ENCODE peak calls at places on chromosomes 2 and 18, in six cellular contexts. Q, E, F, W, U and Y are unnamed samples. For H3K79me2, the result is how much of the 10 kb centered on the place peaks cover.

GRCh38 chr18:58247363-58247834 is 203.4 kb downstream of the NEDD4L start:
- DNase-seq in Q (no peak), E (no peak), F (no peak), W (no peak), U (peak), Y (peak)

GRCh38 chr2:238786792-238787490 is 60.9 kb upstream of the TWIST2 start:
- DNase-seq in Q (no peak), E (no peak), F (no peak), W (no peak), U (no peak), Y (no peak)

GRCh38 chr2:184190725-184191124 is 407.6 kb upstream of the ZNF804A start:
- DNase-seq in Q (no peak), E (no peak), F (no peak), W (no peak), U (no peak), Y (no peak)

GRCh38 chr18:48896875-48897511 is 53.8 kb downstream of the SMAD7 start:
- DNase-seq in Q (peak), E (peak), F (peak), W (no peak), U (peak), Y (peak)

GRCh38 chr2:149657393-149657792 is 69.8 kb upstream of the MMADHC start:
- DNase-seq in Q (no peak), E (no peak), F (no peak), W (no peak), U (no peak), Y (no peak)

GRCh38 chr2:239223330-239224248 is 177.2 kb downstream of the HDAC4 start:
- DNase-seq in Q (peak), E (no peak), F (no peak), W (no peak), U (no peak), Y (no peak)

GRCh38 chr2:239603411-239604356 is 202.9 kb upstream of the HDAC4 start:
- DNase-seq in Q (no peak), E (no peak), F (no peak), W (no peak), U (no peak), Y (no peak)

GRCh38 chr2:118121986-118122767 is 33.9 kb downstream of the INSIG2 start:
- DNase-seq in Q (no peak), E (no peak), F (no peak), W (no peak), U (no peak), Y (no peak)

GRCh38 chr2:67656875-67657274 is 259.7 kb downstream of the ETAA1 start:
- DNase-seq in Q (no peak), E (no peak), F (no peak), W (no peak), U (no peak), Y (no peak)

GRCh38 chr2:166373105-166373504 is 2.6 kb downstream of the SCN9A start:
- DNase-seq in Q (no peak), E (no peak), F (no peak), W (no peak), U (no peak), Y (no peak)

GRCh38 chr2:191150451-191151314 is at the start of gene STAT4:
- DNase-seq in Q (no peak), E (peak), F (peak), W (peak), U (peak), Y (peak)

GRCh38 chr2:162092656-162093556 is 18.9 kb upstream of the DPP4 start:
- DNase-seq in Q (no peak), E (no peak), F (no peak), W (peak), U (no peak), Y (peak)

GRCh38 chr2:44778221-44778654 is 163.3 kb upstream of the SIX3 start:
- DNase-seq in Q (no peak), E (no peak), F (no peak), W (no peak), U (no peak), Y (no peak)

GRCh38 chr18:23077493-23078256 is 57.6 kb upstream of the CABLES1 start:
- DNase-seq in Q (peak), E (no peak), F (no peak), W (no peak), U (no peak), Y (peak)

GRCh38 chr18:5518179-5518770 is 25.5 kb downstream of the EPB41L3 start:
- DNase-seq in Q (no peak), E (no peak), F (no peak), W (no peak), U (no peak), Y (no peak)

GRCh38 chr2:10186868-10187535 is 64.5 kb downstream of the RRM2 start:
- DNase-seq in Q (no peak), E (no peak), F (no peak), W (no peak), U (no peak), Y (no peak)

GRCh38 chr2:176283669-176284068 is 14.4 kb downstream of the MTX2 start:
- DNase-seq in Q (no peak), E (no peak), F (no peak), W (no peak), U (no peak), Y (no peak)

GRCh38 chr18:73879771-73880170 is 267.9 kb downstream of the FBXO15 start:
- DNase-seq in Q (no peak), E (no peak), F (no peak), W (no peak), U (no peak), Y (no peak)

GRCh38 chr18:44855681-44856080 is 175.0 kb downstream of the SETBP1 start:
- DNase-seq in Q (no peak), E (no peak), F (no peak), W (no peak), U (no peak), Y (no peak)

GRCh38 chr18:24160086-24160485 is 21.2 kb downstream of the CABYR start:
- DNase-seq in Q (no peak), E (no peak), F (no peak), W (no peak), U (no peak), Y (no peak)

GRCh38 chr2:42974697-42975357 is 182.4 kb upstream of the HAAO start:
- DNase-seq in Q (peak), E (no peak), F (peak), W (peak), U (peak), Y (peak)

GRCh38 chr2:46161329-46161728 is 135.9 kb upstream of the EPAS1 start:
- DNase-seq in Q (no peak), E (no peak), F (no peak), W (no peak), U (no peak), Y (no peak)

GRCh38 chr2:10304458-10305253 is 2.0 kb downstream of the HPCAL1 start:
- DNase-seq in Q (no peak), E (no peak), F (no peak), W (no peak), U (peak), Y (no peak)

GRCh38 chr18:36441426-36441870 is 143.9 kb downstream of the FHOD3 start:
- DNase-seq in Q (no peak), E (no peak), F (no peak), W (no peak), U (no peak), Y (no peak)

GRCh38 chr2:14587119-14587518 is 45.4 kb upstream of the LRATD1 start:
- DNase-seq in Q (no peak), E (no peak), F (no peak), W (no peak), U (no peak), Y (no peak)

GRCh38 chr2:119259296-119259860 is 35.7 kb downstream of the STEAP3 start:
- DNase-seq in Q (no peak), E (no peak), F (no peak), W (no peak), U (no peak), Y (no peak)

GRCh38 chr2:120036145-120036544 is 23.3 kb downstream of the EPB41L5 start:
- DNase-seq in Q (no peak), E (no peak), F (no peak), W (no peak), U (no peak), Y (no peak)

GRCh38 chr2:226578879-226579278 is 220.7 kb downstream of the IRS1 start:
- DNase-seq in Q (peak), E (no peak), F (no peak), W (no peak), U (no peak), Y (no peak)

GRCh38 chr2:190625691-190626090 is 23.2 kb upstream of the NAB1 start:
- DNase-seq in Q (no peak), E (no peak), F (no peak), W (no peak), U (no peak), Y (no peak)

GRCh38 chr2:68434981-68435380 is 32.1 kb downstream of the FBXO48 start:
- DNase-seq in Q (no peak), E (no peak), F (peak), W (no peak), U (no peak), Y (no peak)

GRCh38 chr18:69705987-69706386 is 241.7 kb downstream of the CD226 start:
- DNase-seq in Q (no peak), E (no peak), F (no peak), W (no peak), U (no peak), Y (no peak)

GRCh38 chr2:130336877-130337734 is 5.6 kb upstream of the IMP4 start:
- DNase-seq in Q (peak), E (peak), F (peak), W (peak), U (peak), Y (peak)

GRCh38 chr18:48947583-48947982 is 3.2 kb downstream of the SMAD7 start:
- DNase-seq in Q (no peak), E (no peak), F (no peak), W (no peak), U (no peak), Y (peak)

GRCh38 chr2:95077521-95077807 is 44.1 kb downstream of the MRPS5 start:
- DNase-seq in Q (no peak), E (no peak), F (peak), W (no peak), U (no peak), Y (no peak)

GRCh38 chr2:200297100-200297499 is 9.4 kb upstream of the SPATS2L start:
- DNase-seq in Q (no peak), E (no peak), F (no peak), W (no peak), U (no peak), Y (no peak)

GRCh38 chr2:206045251-206045650 is 40.7 kb downstream of the INO80D start:
- DNase-seq in Q (no peak), E (no peak), F (no peak), W (no peak), U (no peak), Y (no peak)

DNA sequence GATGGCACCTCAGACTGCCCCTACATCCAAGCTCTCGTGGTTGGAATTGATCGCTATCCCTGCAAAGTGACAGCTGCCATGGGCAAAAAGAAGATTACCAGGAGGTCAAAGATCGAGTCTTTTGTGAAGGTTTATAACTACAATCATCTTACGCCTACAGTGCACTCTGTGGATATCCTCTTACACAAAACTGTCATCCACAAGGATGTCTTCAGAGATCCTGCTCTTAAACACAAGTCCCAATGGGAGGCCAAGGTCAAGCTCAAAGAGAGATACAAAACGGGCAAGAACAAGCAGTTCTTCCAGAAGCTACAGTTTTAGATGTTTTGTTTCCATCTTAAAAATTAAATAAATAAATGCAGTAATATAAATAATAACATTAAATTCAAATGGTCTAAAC is 45.4 kb downstream of the INO80D start:
- DNase-seq in Q (no peak), E (no peak), F (no peak), W (no peak), U (no peak), Y (no peak)
- H3K79me2 ChIP-seq in Q (under half), E (under half), F (under half), W (under half), U (half or more), Y (under half)

DNA sequence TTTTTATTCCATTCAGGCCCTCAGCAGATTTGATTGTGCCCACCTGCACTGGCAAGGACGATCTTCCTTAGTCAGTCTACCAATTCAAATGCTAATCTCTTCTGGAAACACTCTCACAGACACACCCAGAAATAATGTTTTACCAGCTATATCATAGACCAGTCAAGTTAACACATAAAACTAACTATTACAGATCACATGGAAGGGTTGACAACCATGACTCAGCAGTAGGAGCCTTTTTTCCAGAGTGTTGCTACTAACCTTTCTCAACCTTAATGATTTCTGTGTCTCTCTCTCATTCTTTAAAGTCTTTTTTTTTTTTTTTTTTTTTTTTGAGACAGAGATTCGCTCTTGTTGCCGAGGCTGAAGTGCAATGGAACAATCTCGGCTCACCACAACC is 143.5 kb upstream of the MSH6 start:
- DNase-seq in Q (no peak), E (no peak), F (peak), W (no peak), U (no peak), Y (no peak)
- H3K9ac ChIP-seq in Q (no peak), E (no peak), F (no peak), W (no peak), U (no peak), Y (no peak)

DNA sequence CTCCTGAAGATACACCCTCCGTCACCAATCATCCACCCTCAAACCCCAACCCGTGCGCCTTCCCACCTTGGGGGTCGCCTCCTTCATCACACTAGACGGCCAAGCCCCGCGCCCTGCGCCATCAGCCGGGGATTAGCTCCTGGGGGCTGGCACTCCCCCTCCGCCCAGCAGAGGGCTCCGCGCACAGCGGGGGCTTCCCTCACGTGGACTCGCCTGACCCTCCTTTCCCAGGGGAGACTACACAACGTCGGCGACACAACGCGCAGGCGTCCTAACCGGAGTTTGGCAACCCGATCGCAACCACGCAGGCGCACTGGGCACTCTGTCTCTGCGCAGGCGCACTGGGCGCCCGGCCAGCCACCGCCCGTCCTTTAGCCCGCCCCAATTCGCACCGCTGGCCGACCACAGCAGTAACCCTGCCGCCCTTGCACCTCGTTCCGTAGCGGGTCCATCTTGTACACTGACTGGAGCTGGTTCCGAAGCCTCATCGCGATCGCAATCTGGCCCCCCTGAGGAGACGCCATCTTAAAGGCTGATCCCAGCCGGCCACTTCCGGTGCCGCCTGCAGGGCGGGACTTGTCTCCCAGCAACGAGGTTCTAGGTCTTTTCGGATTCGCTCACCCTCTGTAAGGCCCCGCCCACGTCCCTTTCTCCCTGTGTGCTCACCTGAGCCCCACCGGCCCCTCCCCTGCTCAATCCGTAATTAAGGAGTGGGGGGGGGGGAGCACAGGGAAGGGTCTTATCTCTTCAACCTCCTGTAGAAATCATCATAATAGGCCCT is at the start of gene PCGF1:
- DNase-seq in Q (peak), E (peak), F (peak), W (peak), U (peak), Y (peak)
- TF ChIP-seq POLR2A in Q (no peak), E (peak), F (peak), W (peak), U (peak), Y (peak)

GRCh38 chr2:40431600-40431955 is 20.3 kb downstream of the SLC8A1 start:
- DNase-seq in Q (no peak), E (no peak), F (no peak), W (no peak), U (no peak), Y (no peak)

GRCh38 chr2:40433739-40434138 is 18.2 kb downstream of the SLC8A1 start:
- DNase-seq in Q (no peak), E (no peak), F (no peak), W (no peak), U (no peak), Y (no peak)

GRCh38 chr2:40430741-40431599 is 20.9 kb downstream of the SLC8A1 start:
- DNase-seq in Q (no peak), E (no peak), F (no peak), W (no peak), U (no peak), Y (no peak)

GRCh38 chr2:40432916-40433315 is 19.0 kb downstream of the SLC8A1 start:
- DNase-seq in Q (no peak), E (no peak), F (no peak), W (no peak), U (no peak), Y (no peak)

GRCh38 chr2:40428434-40428833 is 23.5 kb downstream of the SLC8A1 start:
- DNase-seq in Q (no peak), E (no peak), F (no peak), W (no peak), U (no peak), Y (no peak)
- H3K79me2 ChIP-seq in Q (under half), E (under half), F (under half), W (under half), U (under half), Y (under half)

GRCh38 chr18:10558243-10558966 is 32.6 kb downstream of the NAPG start:
- DNase-seq in Q (no peak), E (no peak), F (no peak), W (no peak), U (no peak), Y (no peak)

GRCh38 chr18:10560457-10561045 is 34.7 kb downstream of the NAPG start:
- DNase-seq in Q (peak), E (peak), F (peak), W (peak), U (peak), Y (peak)

GRCh38 chr18:10557085-10557677 is 31.4 kb downstream of the NAPG start:
- DNase-seq in Q (no peak), E (no peak), F (no peak), W (no peak), U (no peak), Y (no peak)

GRCh38 chr18:10558967-10559298 is 33.1 kb downstream of the NAPG start:
- DNase-seq in Q (no peak), E (no peak), F (no peak), W (no peak), U (no peak), Y (no peak)

DNA sequence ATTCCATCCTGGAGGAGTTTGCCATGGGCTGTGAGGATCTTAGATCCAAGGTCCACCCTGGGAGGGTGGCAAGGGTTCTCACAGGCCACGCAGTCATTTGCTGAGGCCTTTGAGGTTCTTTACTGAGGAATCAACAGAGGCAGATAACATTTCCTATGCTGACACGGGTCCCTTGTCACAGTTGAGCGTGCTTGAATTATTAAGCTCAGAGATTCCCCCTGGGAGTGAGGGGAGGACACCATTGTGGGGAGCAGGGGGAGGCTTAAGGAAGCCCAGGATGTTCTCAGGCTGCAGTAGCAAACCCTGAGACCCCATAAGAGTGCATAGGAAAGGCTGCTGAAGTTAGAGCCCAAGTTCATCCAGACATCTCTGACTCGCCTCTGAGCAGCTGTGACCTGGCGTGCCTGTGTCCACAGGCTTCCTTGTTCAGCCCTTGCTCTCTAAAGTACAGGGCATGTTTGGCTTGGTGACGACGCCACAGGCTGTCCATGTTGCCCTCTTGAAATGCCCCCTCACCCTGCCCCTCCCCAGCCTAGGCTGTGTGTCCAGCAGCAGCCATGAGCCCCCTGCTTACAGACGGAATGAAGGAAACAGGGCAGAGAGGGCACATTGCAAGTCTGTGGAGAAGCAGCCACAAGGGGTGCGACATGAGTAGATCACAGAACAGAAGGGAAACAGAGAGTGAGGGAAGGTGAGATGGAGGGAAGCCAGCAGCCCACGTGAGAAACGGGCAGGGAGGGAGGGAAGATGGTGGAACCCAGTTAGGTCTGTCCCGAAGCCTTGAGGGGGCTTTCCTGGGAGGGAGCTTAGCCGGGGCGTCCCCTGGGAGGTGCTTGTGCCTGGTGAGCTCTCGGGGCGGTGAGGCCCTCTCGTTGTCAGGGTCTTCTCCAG is 34.0 kb downstream of the NAPG start:
- DNase-seq in Q (no peak), E (peak), F (no peak), W (no peak), U (no peak), Y (peak)
- H3K9ac ChIP-seq in Q (no peak), E (peak), F (peak), W (no peak), U (no peak), Y (no peak)